ENCODE peak calls at places on chromosome X, in four cellular contexts. U is GM12878, L is K562, K is HepG2. R is an unnamed sample.

GRCh38 chrX:67720344-67720743 is 176.5 kb downstream of the AR start:
- DNase-seq in L (no peak), K (no peak), U (no peak), R (no peak)

GRCh38 chrX:154411981-154412340 is 622 bp downstream of the TAFAZZIN start:
- DNase-seq in L (no peak), K (peak; percentile 45), U (no peak), R (peak; percentile 81)

GRCh38 chrX:94252204-94252603 is 578.2 kb downstream of the FAM133A start:
- DNase-seq in L (no peak), U (no peak), K (no peak), R (no peak)

GRCh38 chrX:8864151-8864550 is 63.0 kb upstream of the FAM9A start:
- DNase-seq in K (no peak), U (no peak), L (no peak), R (peak; percentile 16)

GRCh38 chrX:154436597-154437397 is at the start of gene GDI1:
- DNase-seq in L (peak; percentile 85), K (no peak), U (no peak), R (peak; percentile 91)

GRCh38 chrX:10761447-10761846 is 141.1 kb upstream of the MID1 start:
- DNase-seq in K (no peak), L (no peak), U (no peak), R (no peak)

GRCh38 chrX:49727847-49728246 is 32.1 kb upstream of the PAGE1 start:
- DNase-seq in K (no peak), U (no peak), L (no peak), R (no peak)

GRCh38 chrX:100373673-100374072 is 36.4 kb downstream of the PCDH19 start:
- DNase-seq in U (no peak), L (no peak), K (no peak), R (no peak)

GRCh38 chrX:107716816-107717700 is 58.5 kb downstream of the TSC22D3 start:
- DNase-seq in U (peak; percentile 64), K (no peak), L (no peak), R (peak; percentile 60)

GRCh38 chrX:19487520-19488200 is 27.6 kb downstream of the MAP3K15 start:
- DNase-seq in U (no peak), K (no peak), L (no peak), R (no peak)
- TF ChIP-seq RFX5 in U (no peak), K (no peak), L (no peak), R (no peak)

GRCh38 chrX:46408553-46409407 is 136.4 kb downstream of the ZNF674 start:
- DNase-seq in U (peak; percentile 16), L (peak; percentile 52), K (peak; percentile 18), R (peak; percentile 57)
- TF ChIP-seq TAF1 in U (no peak), L (no peak), K (no peak), R (no peak)

DNA sequence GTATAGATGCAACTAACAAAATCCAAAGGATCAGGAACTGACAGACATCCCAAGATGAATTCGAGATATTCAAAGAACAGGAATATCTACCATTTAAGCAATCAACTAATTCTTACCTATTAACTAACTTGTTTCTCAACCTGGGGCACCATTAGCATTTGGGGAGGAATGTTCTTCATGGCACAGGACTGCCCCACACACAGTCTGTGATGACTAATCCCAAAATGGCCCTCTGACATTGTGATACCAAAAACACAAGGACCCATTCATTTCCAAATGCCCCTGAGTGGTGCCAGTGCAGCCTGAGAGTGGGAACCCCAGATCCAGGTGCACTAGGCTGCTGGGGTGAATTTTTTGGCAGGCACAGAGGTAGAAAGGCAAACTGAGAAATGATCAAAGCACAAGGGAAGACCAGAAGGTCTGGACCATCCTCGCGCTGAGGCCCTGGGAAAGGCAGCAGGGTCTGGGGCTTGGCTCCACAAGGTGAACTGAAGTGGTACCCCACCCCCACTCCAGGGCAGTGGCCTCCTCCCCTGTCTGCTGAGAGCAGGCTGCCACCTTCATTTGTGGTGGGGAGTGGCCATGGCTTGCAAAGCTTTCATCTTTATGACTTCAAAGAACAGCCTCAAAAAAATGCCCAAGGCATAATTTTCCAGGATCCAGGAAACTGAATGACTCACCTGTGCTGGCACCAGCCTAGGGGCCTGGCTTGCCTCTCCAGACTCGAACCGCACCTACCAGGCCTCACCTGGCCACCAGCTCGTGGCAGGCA is 122.5 kb downstream of the BCOR start:
- DNase-seq in L (no peak), K (peak; percentile 74), U (no peak), R (no peak)
- TF ChIP-seq RFX5 in L (no peak), K (no peak), U (no peak), R (no peak)

GRCh38 chrX:68912113-68912980 is 83.5 kb downstream of the EFNB1 start:
- DNase-seq in L (no peak), K (no peak), U (no peak), R (no peak)
- TF ChIP-seq TAF1 in L (no peak), K (no peak), U (no peak), R (no peak)

GRCh38 chrX:39709364-39709763 is 388.4 kb downstream of the BCOR start:
- DNase-seq in L (no peak), U (no peak), K (no peak), R (no peak)

GRCh38 chrX:39704590-39704989 is 393.2 kb downstream of the BCOR start:
- DNase-seq in U (no peak), K (peak; percentile 46), L (no peak), R (no peak)

GRCh38 chrX:39703307-39703706 is 394.5 kb downstream of the BCOR start:
- DNase-seq in U (no peak), K (no peak), L (no peak), R (no peak)

DNA sequence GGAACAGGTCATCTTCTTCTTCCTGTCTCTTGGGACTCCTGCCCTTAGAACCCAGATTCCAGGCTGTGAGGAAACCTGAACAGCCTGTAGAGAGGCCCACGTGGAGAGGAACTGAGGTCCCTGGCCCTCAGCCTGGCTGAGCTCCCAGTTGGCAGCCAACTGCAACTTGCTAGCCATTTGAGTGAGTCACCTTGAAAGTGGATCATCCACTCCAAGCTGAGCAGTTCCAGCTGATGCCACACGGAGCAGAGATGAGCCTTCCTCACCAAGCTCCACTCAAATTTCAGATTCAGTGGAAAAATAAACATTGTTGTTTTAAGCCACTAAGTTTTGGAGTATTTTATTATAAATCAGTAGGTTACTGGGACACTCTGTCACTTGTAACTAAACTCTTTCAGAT is 392.5 kb downstream of the BCOR start:
- DNase-seq in L (no peak), U (no peak), K (no peak), R (no peak)
- TF ChIP-seq RFX5 in L (no peak), U (no peak), K (no peak), R (no peak)

DNA sequence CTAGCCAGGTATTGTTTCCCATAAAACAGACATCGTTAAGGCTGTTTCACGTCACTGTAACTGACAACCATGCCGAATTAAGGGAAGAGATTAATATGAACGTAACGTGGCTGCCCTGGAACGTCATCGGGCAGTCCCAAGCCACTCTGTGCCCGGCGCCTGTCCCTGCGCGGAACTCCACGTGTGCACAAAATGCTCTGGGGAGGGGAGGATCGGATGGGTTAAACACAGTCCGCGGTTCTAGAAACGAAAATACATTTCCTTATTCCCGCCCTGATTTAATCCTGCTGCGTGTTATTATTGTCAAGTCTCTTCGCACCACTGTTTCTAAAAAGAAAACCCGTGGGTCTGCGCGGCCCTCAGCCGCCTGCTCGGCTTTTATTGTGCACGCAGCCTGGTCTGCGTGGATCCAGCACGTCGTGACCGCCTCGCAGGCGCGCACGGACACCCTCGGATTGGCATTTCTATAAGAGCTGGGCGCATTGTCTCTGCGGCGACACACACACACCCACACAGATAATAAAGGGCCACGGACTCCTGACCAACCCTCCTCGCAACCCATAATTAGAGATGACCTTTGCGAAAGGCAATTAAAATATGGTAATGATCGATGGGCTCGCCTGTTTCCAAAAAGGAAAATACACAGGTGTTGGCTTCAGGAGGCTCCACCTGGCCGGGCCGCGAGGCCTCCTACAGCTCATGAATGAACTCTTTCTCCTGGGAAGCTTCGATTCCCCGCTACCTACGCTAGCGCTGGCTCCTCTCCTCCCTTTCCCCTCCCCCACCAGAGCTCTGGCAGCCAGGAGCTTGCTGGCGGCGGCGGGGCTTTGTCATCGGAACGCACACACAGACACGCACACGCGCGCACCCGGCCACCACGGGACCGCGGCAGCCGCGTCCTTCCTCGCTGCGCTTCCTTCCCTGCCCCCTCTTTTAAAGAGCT is 69.8 kb upstream of the BCOR start:
- DNase-seq in L (no peak), U (no peak), K (no peak), R (no peak)
- TF ChIP-seq TAF1 in L (no peak), U (no peak), K (no peak), R (no peak)

GRCh38 chrX:115490814-115491213 is 70.2 kb upstream of the PLS3 start:
- DNase-seq in K (no peak), L (no peak), U (no peak), R (no peak)

GRCh38 chrX:115499112-115499805 is 61.7 kb upstream of the PLS3 start:
- DNase-seq in U (no peak), K (no peak), L (no peak), R (no peak)

GRCh38 chrX:115493015-115493414 is 68.0 kb upstream of the PLS3 start:
- DNase-seq in K (no peak), U (no peak), L (no peak), R (no peak)

GRCh38 chrX:115491766-115492165 is 69.2 kb upstream of the PLS3 start:
- DNase-seq in L (no peak), K (no peak), U (no peak), R (no peak)

GRCh38 chrX:115494133-115494532 is 66.8 kb upstream of the PLS3 start:
- DNase-seq in K (peak; percentile 7), U (no peak), L (no peak), R (no peak)
- TF ChIP-seq RFX5 in K (no peak), U (no peak), L (no peak), R (no peak)

GRCh38 chrX:55742649-55743048 is 25.1 kb downstream of the RRAGB start:
- DNase-seq in K (no peak), L (no peak), U (no peak), R (no peak)
- TF ChIP-seq TAF1 in K (no peak), L (no peak), U (no peak), R (no peak)

GRCh38 chrX:104681214-104681613 is 115.2 kb downstream of the IL1RAPL2 start:
- DNase-seq in L (no peak), U (no peak), K (no peak), R (no peak)
- TF ChIP-seq RFX5 in L (no peak), U (no peak), K (no peak), R (no peak)

GRCh38 chrX:1249101-1249887 is 19.3 kb upstream of the CSF2RA start:
- DNase-seq in L (no peak), K (peak; percentile 13), U (peak; percentile 19), R (no peak)

GRCh38 chrX:1248381-1249061 is 20.1 kb upstream of the CSF2RA start:
- DNase-seq in K (peak; percentile 7), U (no peak), L (no peak), R (no peak)

GRCh38 chrX:1244164-1245076 is 24.2 kb upstream of the CSF2RA start:
- DNase-seq in L (no peak), U (no peak), K (no peak), R (no peak)

GRCh38 chrX:1242901-1243402 is 25.7 kb upstream of the CSF2RA start:
- DNase-seq in U (peak; percentile 51), K (no peak), L (no peak), R (no peak)

GRCh38 chrX:1246816-1247215 is 21.8 kb upstream of the CSF2RA start:
- DNase-seq in L (peak; percentile 50), U (peak; percentile 57), K (peak; percentile 50), R (peak; percentile 44)
- TF ChIP-seq TAF1 in L (no peak), U (no peak), K (no peak), R (no peak)